ENCODE peak calls at places on chromosomes 12 and 14, in four cellular contexts. E is Peyer's patch, B is cardiac muscle cell, W is suprapubic skin. O is an unnamed sample. For H3K4me1, the result is how much of the 10 kb centered on the place peaks cover.

GRCh38 chr14:31326111-31326510 is 94.2 kb downstream of the HEATR5A start:
- DNase-seq in E (no peak), B (no peak), W (no peak), O (no peak)

GRCh38 chr14:74508292-74508731 is 14.7 kb downstream of the ISCA2 start:
- DNase-seq in W (no peak), E (peak), B (peak), O (no peak)

GRCh38 chr14:75247286-75247922 is 31.2 kb upstream of the FOS start:
- DNase-seq in W (no peak), B (no peak), E (peak), O (peak)

GRCh38 chr14:96683575-96684289 is 113.5 kb upstream of the VRK1 start:
- DNase-seq in E (no peak), W (no peak), B (no peak), O (no peak)

GRCh38 chr12:107487011-107487680 is 198.5 kb upstream of the PWP1 start:
- DNase-seq in B (no peak), W (no peak), E (no peak), O (no peak)

GRCh38 chr12:107318554-107318803 is 225.1 kb upstream of the CRY1 start:
- DNase-seq in W (no peak), E (no peak), B (no peak), O (no peak)

GRCh38 chr12:54917001-54917488 is 62.7 kb downstream of the MUCL1 start:
- DNase-seq in B (no peak), W (no peak), E (no peak), O (no peak)

GRCh38 chr14:94110552-94111181 is at the start of gene IFI27:
- DNase-seq in W (no peak), B (no peak), E (peak), O (peak)

GRCh38 chr12:30753233-30753632 is 1.5 kb downstream of the CAPRIN2 start:
- DNase-seq in E (no peak), B (peak), W (no peak), O (no peak)

GRCh38 chr12:62724285-62724684 is 210.7 kb downstream of the PPM1H start:
- DNase-seq in B (no peak), E (no peak), W (no peak), O (no peak)

GRCh38 chr12:62722971-62723680 is 211.8 kb downstream of the PPM1H start:
- DNase-seq in E (no peak), B (no peak), W (no peak), O (no peak)

GRCh38 chr12:62724947-62725447 is 210.0 kb downstream of the PPM1H start:
- DNase-seq in E (peak), W (no peak), B (peak), O (no peak)

GRCh38 chr12:62726471-62726980 is 208.4 kb downstream of the PPM1H start:
- DNase-seq in W (no peak), B (no peak), E (no peak), O (no peak)

GRCh38 chr12:62725781-62726180 is 209.2 kb downstream of the PPM1H start:
- DNase-seq in W (no peak), B (no peak), E (no peak), O (no peak)
- H3K4me1 ChIP-seq in W (under half), B (under half), E (under half), O (under half)

DNA sequence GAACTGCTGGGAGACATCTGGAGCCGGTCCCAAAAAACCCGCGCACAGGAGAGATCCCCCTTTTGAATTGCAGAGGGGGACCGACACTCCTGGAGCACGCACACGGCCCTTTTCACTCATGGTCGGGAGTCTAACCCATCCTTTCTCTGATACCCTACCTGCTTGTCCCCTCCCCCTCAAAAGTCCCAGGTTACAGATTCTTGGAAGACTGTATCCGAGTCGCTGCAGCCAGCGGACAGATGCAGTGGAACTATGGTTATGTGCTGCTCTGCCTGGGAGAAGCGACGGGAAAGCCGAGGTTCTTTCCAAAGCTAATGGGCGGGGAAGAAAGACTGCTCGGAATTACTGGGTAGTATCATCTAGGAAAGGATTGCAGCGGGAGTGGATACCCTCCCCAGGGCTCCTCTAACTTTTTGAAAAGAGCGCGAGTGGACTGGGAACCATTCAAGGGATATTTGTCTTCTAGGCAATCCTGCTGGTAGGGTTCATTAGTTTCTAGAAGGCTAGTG is 1.5 kb downstream of the PTHLH start:
- DNase-seq in W (no peak), B (peak), E (no peak), O (no peak)
- H3K4me3 ChIP-seq in W (peak), B (peak), E (peak), O (no peak)

DNA sequence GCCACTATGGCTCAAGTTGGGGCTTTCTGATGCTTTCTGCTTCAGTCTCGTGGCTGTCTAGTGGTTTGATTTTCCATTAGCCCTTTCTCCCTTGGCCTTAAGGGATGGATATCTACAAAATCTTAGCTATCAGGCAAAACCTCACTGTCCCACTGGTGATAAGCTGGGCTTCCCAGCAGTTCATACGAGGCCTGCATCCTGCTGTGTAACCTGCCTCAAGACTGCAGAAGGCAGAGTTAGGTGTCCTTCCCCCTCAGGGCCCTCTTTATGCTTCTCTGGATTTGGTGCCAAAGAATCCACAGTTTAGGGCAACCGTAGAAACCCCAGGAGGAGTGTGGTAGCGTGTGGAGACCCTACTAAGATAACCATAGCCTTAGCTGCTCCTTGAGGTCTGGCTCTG is 38.9 kb downstream of the ETV6 start:
- DNase-seq in W (no peak), E (no peak), B (no peak), O (no peak)
- H3K4me1 ChIP-seq in W (under half), E (under half), B (under half), O (under half)

DNA sequence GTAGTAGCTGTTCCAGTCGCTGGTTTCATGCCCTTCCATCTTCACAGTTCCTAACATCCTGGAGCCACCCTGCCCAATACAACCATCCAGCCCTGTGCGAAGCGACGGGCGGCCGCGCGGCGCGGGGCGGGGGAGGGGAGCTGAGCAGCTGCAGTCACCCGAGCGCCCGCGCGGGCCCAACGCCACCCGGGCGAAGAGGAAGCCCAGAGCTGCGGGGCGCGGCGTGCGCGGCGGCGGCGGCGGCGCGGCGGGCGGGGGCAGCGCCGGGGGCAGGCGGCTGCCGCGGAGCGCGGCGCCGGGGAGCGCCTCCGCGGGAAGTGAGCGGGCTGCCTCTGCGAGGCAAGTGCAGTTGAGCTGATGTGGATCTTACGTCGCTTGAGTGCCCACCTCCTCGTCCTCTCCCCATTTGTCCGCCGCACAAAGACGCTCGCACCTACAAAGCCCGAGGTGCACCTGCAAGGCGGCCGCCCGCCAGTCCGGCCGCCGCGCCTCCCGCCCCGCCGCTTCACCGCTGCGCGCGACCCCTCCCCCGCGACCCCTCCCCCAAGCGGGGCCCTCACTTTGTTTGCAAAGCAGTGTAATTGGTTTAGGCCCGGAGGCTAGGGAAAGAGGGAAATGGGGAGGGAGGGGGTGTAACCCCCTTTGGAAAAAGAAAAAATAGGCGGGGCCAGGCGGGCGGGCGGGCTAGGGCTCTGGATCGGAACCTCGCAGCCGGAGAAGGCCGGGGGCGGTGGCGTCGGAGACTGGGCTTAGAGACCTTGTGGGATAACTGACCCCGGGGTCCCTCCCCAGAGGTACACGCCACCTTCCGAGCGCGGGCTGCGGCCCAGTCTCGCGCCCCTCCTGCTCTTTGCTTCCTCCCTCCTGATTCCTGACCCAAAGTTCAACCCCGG is at the start of the genes FOXA1 and TTC6:
- DNase-seq in W (no peak), E (peak), B (peak), O (no peak)
- H3K4me3 ChIP-seq in W (peak), E (peak), B (peak), O (no peak)

DNA sequence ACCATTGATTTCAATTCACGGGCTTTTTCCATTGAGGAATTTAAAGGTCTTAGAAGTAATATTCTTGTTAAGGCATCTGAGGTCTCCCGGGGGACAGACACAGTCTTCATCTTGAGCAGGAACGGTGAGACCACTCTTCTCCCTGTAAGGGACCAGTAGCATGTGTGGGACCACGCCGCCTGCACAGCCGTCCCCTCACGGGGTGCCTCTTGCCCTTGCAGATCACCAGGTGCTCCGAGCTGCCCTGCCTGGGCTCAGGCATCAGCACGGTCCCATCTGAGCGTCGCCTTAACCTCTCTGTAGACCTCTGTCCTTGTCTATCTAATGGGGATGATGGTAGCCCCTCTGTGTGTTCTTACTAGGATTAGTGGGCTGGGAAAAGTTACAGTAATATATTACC is 74.1 kb downstream of the PPP2R5C start:
- DNase-seq in E (no peak), B (no peak), W (no peak), O (no peak)
- H3K4me1 ChIP-seq in E (under half), B (under half), W (under half), O (half or more)

GRCh38 chr12:62166525-62166924 is 93.7 kb upstream of the USP15 start:
- DNase-seq in B (no peak), W (no peak), E (no peak), O (no peak)
- H3K4me3 ChIP-seq in B (no peak), W (no peak), E (no peak), O (no peak)

O was measured in CD8-positive, alpha-beta T cell.